ENCODE peak calls at places on chromosomes 12 and 14, in seven cellular contexts. M is stimulated activated CD8-positive, alpha-beta memory T cell treated with anti-CD3 and anti-CD28 coated beads, Interleukin-7, amount 100 ng/mL, for 48 hours; F is mesenchymal stem cell; Z is WTC11; T is posterior vena cava; D is naive thymus-derived CD4-positive, alpha-beta T cell; Y is activated T-helper 1 cell treated with Interleukin-2 at 50 U/mL for 16 hours. A is an unnamed sample.

GRCh38 chr12:50933459-50934124 is 18.8 kb upstream of the HIGD1C start:
- DNase-seq in M (no peak), F (peak), Z (no peak), T (no peak), D (no peak), Y (no peak), A (no peak)

GRCh38 chr14:94043111-94043755 is 17.1 kb downstream of the OTUB2 start:
- DNase-seq in M (no peak), F (no peak), Z (no peak), T (peak), D (no peak), Y (no peak), A (no peak)

GRCh38 chr12:57187222-57188089 is 29.1 kb upstream of the NXPH4 start:
- DNase-seq in M (no peak), F (no peak), Z (no peak), T (no peak), D (no peak), Y (no peak), A (no peak)

GRCh38 chr12:121190523-121191031 is 19.4 kb upstream of the P2RX4 start:
- DNase-seq in M (no peak), F (peak), Z (no peak), T (no peak), D (no peak), Y (no peak), A (no peak)

GRCh38 chr12:109729837-109730200 is 16.2 kb downstream of the FAM222A start:
- DNase-seq in M (no peak), F (no peak), Z (no peak), T (peak), D (no peak), Y (no peak), A (no peak)

GRCh38 chr12:83823386-83824045 is 1089.1 kb downstream of the SLC6A15 start:
- DNase-seq in M (no peak), F (peak), Z (peak), T (peak), D (no peak), Y (no peak), A (no peak)

GRCh38 chr12:34405286-34406227 is 383.3 kb downstream of the ALG10 start:
- DNase-seq in M (no peak), F (no peak), Z (peak), T (peak), D (no peak), Y (no peak), A (no peak)

GRCh38 chr14:92366237-92366636 is 43.3 kb downstream of the SLC24A4 start:
- DNase-seq in M (no peak), F (no peak), Z (no peak), T (no peak), D (no peak), Y (no peak), A (no peak)

GRCh38 chr12:132771126-132771838 is 9.7 kb upstream of the ANKLE2 start:
- DNase-seq in M (no peak), F (no peak), Z (no peak), T (no peak), D (peak), Y (peak), A (no peak)

A was measured in activated CD8-positive, alpha-beta memory T cell treated with anti-CD3 and anti-CD28 coated beads for 48 hours.